ENCODE peak calls at places on chromosomes 12 and 14, in six cellular contexts. F, V, H, Y, M and N are unnamed samples.

GRCh38 chr12:49959570-49960473 is 1.9 kb upstream of the AQP5 start:
- DNase-seq in F (peak; percentile 75), V (no peak), H (peak; percentile 73), Y (no peak), M (no peak), N (no peak)

GRCh38 chr12:79206871-79207270 is 342.3 kb downstream of the SYT1 start:
- DNase-seq in F (no peak), V (no peak), H (no peak), Y (no peak), M (no peak), N (no peak)

GRCh38 chr12:57766464-57767311 is at the start of gene CYP27B1:
- DNase-seq in F (peak; percentile 63), V (peak; percentile 33), H (peak; percentile 65), Y (peak; percentile 70), M (no peak), N (peak; percentile 79)

GRCh38 chr14:30768791-30769190 is 105.6 kb upstream of the COCH start:
- DNase-seq in F (no peak), V (no peak), H (no peak), Y (no peak), M (no peak), N (no peak)

GRCh38 chr14:42079911-42080310 is 473.2 kb downstream of the LRFN5 start:
- DNase-seq in F (no peak), V (no peak), H (no peak), Y (no peak), M (no peak), N (no peak)

GRCh38 chr14:58732387-58732786 is 94.6 kb downstream of the DACT1 start:
- DNase-seq in F (no peak), V (no peak), H (no peak), Y (no peak), M (no peak), N (no peak)

GRCh38 chr12:98253207-98253606 is 262.2 kb upstream of the TMPO start:
- DNase-seq in F (no peak), V (no peak), H (no peak), Y (no peak), M (no peak), N (no peak)

GRCh38 chr14:68426661-68427549 is 366.0 kb downstream of the ZFP36L1 start:
- DNase-seq in F (no peak), V (no peak), H (no peak), Y (no peak), M (no peak), N (no peak)

GRCh38 chr12:109544955-109545531 is 28.3 kb downstream of the MMAB start:
- DNase-seq in F (peak; percentile 51), V (peak; percentile 36), H (no peak), Y (no peak), M (no peak), N (no peak)

GRCh38 chr14:28987516-28987915 is 220.9 kb downstream of the FOXG1 start:
- DNase-seq in F (peak; percentile 48), V (no peak), H (no peak), Y (no peak), M (no peak), N (peak; percentile 6)

GRCh38 chr12:128969480-128970055 is 116.3 kb downstream of the GLT1D1 start:
- DNase-seq in F (no peak), V (no peak), H (no peak), Y (peak; percentile 46), M (peak; percentile 23), N (no peak)

DNA sequence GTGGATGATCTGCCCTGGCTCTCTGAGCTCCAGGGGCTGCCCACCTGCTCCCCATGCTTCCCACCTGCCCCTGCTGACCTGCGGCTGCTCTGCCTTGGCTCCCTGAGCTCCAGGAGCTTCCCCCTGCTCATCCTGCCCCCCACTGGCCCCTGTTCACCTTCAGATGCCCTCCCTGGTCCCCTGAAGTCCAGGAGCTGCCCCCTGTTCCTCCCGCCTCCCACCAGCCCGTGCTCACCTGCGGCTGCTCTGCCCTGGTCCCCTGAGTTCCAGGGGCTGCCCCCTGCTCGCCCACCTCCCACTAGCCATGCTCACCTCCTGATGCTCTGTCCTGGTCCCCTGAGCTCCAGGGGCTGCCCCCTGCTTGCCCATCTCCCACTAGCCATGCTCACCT is 219.7 kb downstream of the TMEM121 start:
- DNase-seq in F (no peak), V (no peak), H (no peak), Y (no peak), M (no peak), N (no peak)
- TF ChIP-seq CTCF in F (no peak), V (no peak), H (no peak), Y (no peak), M (no peak), N (no peak)

GRCh38 chr14:93970967-93971634 is 5.3 kb downstream of the ASB2 start:
- DNase-seq in F (no peak), V (no peak), H (no peak), Y (no peak), M (no peak), N (peak; percentile 13)
- H3K4me3 ChIP-seq in F (no peak overlapping the region), V (peak overlapping the region; percentile 3), H (peak overlapping the region; percentile 29), Y (peak overlapping the region; percentile 43), M (no peak overlapping the region), N (peak overlapping the region; percentile 27)

DNA sequence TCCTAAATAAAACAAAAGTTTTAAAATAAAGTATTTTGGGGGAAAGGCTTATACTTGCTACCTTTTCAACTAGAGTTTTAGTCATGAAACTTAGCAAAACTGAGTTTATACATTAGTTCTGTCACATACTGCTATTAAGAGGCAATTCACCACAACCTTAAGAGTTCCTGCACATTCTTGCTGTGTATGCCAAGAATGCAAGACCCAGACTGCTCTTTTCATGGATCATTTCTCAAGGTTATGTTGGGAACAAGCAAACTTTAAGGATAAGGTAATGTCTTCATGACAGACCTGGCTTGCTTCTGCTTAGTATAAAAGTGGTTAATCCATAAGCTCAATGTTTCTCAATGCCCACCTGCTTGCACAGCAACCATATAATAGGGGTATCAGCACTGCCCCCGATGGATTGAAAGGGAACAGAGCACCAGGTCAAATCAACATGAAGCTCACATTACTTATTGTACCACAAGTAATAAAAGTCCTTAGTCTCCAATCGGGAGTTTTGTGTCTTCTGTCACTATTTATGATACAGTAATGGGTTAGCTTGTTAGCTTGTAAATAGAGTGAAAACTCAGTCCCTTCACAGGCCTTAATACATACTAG is 67.6 kb downstream of the KIF21A start:
- DNase-seq in F (no peak), V (no peak), H (no peak), Y (no peak), M (no peak), N (no peak)
- TF ChIP-seq CTCF in F (peak; percentile 19), V (peak; percentile 15), H (no peak), Y (no peak), M (no peak), N (peak; percentile 10)

DNA sequence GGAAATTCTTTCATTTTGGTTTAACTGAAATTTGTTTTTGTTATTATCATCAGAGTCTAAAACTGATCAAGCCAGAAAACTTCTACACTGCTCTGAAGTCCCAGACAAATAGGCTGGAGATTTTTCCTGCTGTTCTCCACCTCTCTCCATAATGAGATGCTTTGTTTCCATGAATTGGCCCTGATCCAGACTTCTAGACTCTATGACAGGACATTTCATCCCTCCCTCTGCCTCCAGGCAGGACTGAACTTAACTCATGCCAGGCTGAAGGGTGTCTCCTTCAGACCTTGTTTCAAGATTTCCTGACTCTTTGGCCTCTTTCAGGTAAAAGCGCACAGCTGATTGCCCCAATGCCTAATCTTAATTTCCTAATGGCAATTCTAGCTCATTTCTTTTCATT is 69.1 kb upstream of the HOXC13 start:
- DNase-seq in F (no peak), V (no peak), H (no peak), Y (no peak), M (no peak), N (no peak)
- H3K4me3 ChIP-seq in F (no peak overlapping the region), V (no peak overlapping the region), H (no peak overlapping the region), Y (no peak overlapping the region), M (no peak overlapping the region), N (no peak overlapping the region)

DNA sequence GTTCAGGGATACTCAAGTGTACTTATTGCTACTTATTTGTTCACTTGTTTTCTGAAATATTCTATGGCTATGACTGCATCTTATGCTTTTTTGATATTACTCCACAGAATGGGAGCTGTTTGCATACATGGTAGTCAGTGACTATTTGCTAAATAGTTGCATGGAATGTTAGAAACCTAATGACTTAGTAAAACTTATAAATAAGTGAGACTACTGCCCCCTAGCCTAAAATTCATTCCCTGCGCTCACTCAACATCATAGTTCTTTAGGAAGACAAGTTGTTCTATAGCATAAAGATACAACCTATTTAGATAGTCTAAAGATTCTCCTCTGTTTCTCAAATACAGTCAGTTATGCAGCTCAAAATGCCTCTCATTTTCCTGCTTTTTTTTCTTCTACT is 305.5 kb downstream of the CEP128 start:
- DNase-seq in F (peak; percentile 48), V (peak; percentile 33), H (no peak), Y (no peak), M (no peak), N (no peak)
- TF ChIP-seq CTCF in F (peak; percentile 33), V (peak; percentile 25), H (no peak), Y (no peak), M (no peak), N (peak; percentile 14)

GRCh38 chr12:4539167-4539870 is 629 bp downstream of the RAD51AP1 start:
- DNase-seq in F (peak; percentile 12), V (no peak), H (no peak), Y (no peak), M (no peak), N (no peak)

GRCh38 chr12:4535871-4536270 is 2.8 kb upstream of the RAD51AP1 start:
- DNase-seq in F (no peak), V (no peak), H (no peak), Y (no peak), M (no peak), N (no peak)

GRCh38 chr12:4538207-4539160 is at the start of gene RAD51AP1:
- DNase-seq in F (peak; percentile 99), V (peak; percentile 99), H (peak; percentile 95), Y (peak; percentile 96), M (peak; percentile 94), N (peak; percentile 98)

GRCh38 chr12:4540633-4541032 is 1.9 kb downstream of the RAD51AP1 start:
- DNase-seq in F (no peak), V (no peak), H (no peak), Y (no peak), M (no peak), N (no peak)

DNA sequence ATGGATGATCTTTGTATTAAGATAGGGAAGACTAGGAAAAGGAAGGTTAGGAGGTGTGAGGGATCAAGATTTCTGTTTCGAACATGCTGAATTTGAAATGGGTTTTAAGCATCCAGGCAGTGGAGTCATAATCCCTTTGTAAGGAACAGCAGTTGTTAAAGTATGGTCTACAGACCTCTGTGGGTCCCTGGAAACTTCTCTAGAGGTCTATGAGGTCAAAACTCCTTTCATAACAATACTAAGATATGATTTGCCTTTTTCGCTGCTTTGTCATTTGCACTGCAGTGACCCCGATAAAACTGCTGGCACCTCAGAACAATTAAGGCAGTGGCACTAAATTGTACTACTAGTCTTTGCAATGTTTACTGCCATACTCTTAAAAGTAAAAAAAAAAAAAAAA is 1.5 kb downstream of the RAD51AP1 start:
- DNase-seq in F (no peak), V (no peak), H (no peak), Y (no peak), M (no peak), N (no peak)
- H3K4me3 ChIP-seq in F (no peak overlapping the region), V (peak overlapping the region; percentile 100), H (no peak overlapping the region), Y (no peak overlapping the region), M (no peak overlapping the region), N (no peak overlapping the region)

GRCh38 chr12:119630223-119630781 is 36.7 kb downstream of the TMEM233 start:
- DNase-seq in F (no peak), V (no peak), H (no peak), Y (no peak), M (no peak), N (no peak)
- TF ChIP-seq CTCF in F (no peak), V (no peak), H (no peak), Y (no peak), M (no peak), N (no peak)